ENCODE peak calls at places on chromosomes 4 and X, in four cellular contexts. One of them, this sample, is unnamed.

GRCh38 chrX:1384738-1385250 is 7.1 kb downstream of the SLC25A6 start:
- DNase-seq in GM12878: no peak
- DNase-seq in K562: peak
- DNase-seq in H1: no peak
- DNase-seq in this sample: peak

GRCh38 chr4:101014417-101014816 is 332.9 kb downstream of the PPP3CA start:
- DNase-seq in GM12878: peak
- DNase-seq in K562: no peak
- DNase-seq in H1: no peak
- DNase-seq in this sample: no peak

GRCh38 chr4:186936496-186937375 is 213.1 kb upstream of the FAT1 start:
- DNase-seq in GM12878: no peak
- DNase-seq in K562: no peak
- DNase-seq in H1: no peak
- DNase-seq in this sample: no peak

GRCh38 chr4:123807187-123807586 is 410.6 kb downstream of the SPRY1 start:
- DNase-seq in GM12878: no peak
- DNase-seq in K562: no peak
- DNase-seq in H1: no peak
- DNase-seq in this sample: no peak

GRCh38 chr4:185305979-185306442 is 89.7 kb downstream of the LRP2BP start:
- DNase-seq in GM12878: no peak
- DNase-seq in K562: no peak
- DNase-seq in H1: peak
- DNase-seq in this sample: no peak

GRCh38 chr4:10623862-10624261 is 60.7 kb downstream of the CLNK start:
- DNase-seq in GM12878: no peak
- DNase-seq in K562: no peak
- DNase-seq in H1: no peak
- DNase-seq in this sample: no peak

GRCh38 chr4:138062929-138063328 is 179.2 kb downstream of the SLC7A11 start:
- DNase-seq in GM12878: no peak
- DNase-seq in K562: no peak
- DNase-seq in H1: no peak
- DNase-seq in this sample: no peak

GRCh38 chr4:144371479-144371878 is 231.0 kb upstream of the GYPA start:
- DNase-seq in GM12878: no peak
- DNase-seq in K562: no peak
- DNase-seq in H1: no peak
- DNase-seq in this sample: no peak

GRCh38 chr4:82293304-82293703 is 80.5 kb downstream of the HNRNPD start:
- DNase-seq in GM12878: peak
- DNase-seq in K562: no peak
- DNase-seq in H1: no peak
- DNase-seq in this sample: no peak

GRCh38 chrX:11887175-11887574 is 129.1 kb downstream of the MSL3 start:
- DNase-seq in GM12878: no peak
- DNase-seq in K562: no peak
- DNase-seq in H1: no peak
- DNase-seq in this sample: no peak

GRCh38 chrX:11890843-11891514 is 132.9 kb downstream of the MSL3 start:
- DNase-seq in GM12878: no peak
- DNase-seq in K562: no peak
- DNase-seq in H1: no peak
- DNase-seq in this sample: no peak

GRCh38 chrX:11893933-11894710 is 136.1 kb downstream of the MSL3 start:
- DNase-seq in GM12878: no peak
- DNase-seq in K562: no peak
- DNase-seq in H1: no peak
- DNase-seq in this sample: no peak

GRCh38 chrX:11886745-11887144 is 128.7 kb downstream of the MSL3 start:
- DNase-seq in GM12878: no peak
- DNase-seq in K562: no peak
- DNase-seq in H1: no peak
- DNase-seq in this sample: no peak

GRCh38 chrX:11888421-11888820 is 130.4 kb downstream of the MSL3 start:
- DNase-seq in GM12878: no peak
- DNase-seq in K562: no peak
- DNase-seq in H1: no peak
- DNase-seq in this sample: no peak
- TF ChIP-seq NRF1 in GM12878: no peak
- TF ChIP-seq NRF1 in K562: no peak
- TF ChIP-seq NRF1 in H1: no peak
- TF ChIP-seq NRF1 in this sample: no peak

GRCh38 chr4:79198886-79199591 is 126.8 kb downstream of the NAA11 start:
- DNase-seq in GM12878: no peak
- DNase-seq in K562: peak
- DNase-seq in H1: no peak
- DNase-seq in this sample: no peak
- TF ChIP-seq NRF1 in GM12878: no peak
- TF ChIP-seq NRF1 in K562: no peak
- TF ChIP-seq NRF1 in H1: no peak
- TF ChIP-seq NRF1 in this sample: no peak

DNA sequence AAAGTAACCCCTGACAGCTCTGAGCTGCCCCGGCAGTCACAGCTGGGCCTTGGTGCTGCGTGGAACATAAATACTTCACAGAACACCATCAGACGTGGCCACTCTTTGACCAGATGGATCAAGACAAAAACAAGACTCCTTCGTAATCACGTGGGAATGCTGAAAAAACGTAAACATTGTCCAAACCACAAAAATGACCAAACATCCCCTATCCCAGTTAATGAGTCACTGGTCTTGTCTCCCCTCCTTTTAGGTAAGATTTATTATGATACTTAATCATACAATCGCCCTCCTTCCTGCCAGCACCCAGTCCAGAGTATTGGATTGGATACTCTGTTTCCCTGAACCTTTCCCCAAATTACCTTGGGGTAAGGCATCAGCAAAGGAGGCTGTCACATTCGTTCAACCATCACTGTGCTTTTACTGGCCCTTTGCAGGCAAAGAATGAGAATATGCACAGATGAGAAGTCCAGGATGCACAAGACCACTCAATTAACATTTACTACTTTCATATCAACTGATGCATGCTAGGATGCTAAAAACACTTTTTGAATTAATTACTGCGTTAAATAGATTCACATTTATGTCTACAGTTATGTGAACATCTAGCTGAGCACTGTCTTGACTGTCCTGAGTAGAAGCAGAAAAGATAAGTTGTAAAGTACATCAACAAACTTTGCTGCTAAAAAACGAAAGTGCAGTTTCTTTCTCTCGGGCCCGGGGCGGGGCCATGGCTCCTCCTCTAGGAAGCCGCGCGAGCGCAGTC is 502 bp upstream of the TCEANC start:
- DNase-seq in GM12878: no peak
- DNase-seq in K562: peak
- DNase-seq in H1: no peak
- DNase-seq in this sample: peak
- TF ChIP-seq NRF1 in GM12878: no peak
- TF ChIP-seq NRF1 in K562: no peak
- TF ChIP-seq NRF1 in H1: no peak
- TF ChIP-seq NRF1 in this sample: no peak

DNA sequence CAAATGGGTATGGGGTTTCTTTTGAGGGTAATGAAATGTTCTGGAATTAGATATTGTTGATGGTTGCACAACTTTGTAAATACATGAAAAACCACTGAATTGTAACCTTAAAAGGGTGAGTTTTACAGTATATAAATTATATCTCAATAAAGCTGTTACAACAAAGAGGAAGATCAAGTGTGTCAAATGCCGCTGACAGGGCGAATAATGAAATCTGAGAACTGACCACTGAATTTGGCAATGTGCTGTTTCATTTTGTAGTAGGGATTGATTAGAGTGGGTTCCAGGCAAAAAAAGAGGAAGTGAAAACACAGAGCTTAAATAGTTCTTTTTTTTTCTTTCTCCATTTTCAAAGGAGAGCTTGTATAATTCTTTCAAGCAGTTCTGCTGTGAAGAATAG is 161.1 kb upstream of the NAP1L5 start:
- DNase-seq in GM12878: peak
- DNase-seq in K562: no peak
- DNase-seq in H1: no peak
- DNase-seq in this sample: no peak
- TF ChIP-seq NRF1 in GM12878: no peak
- TF ChIP-seq NRF1 in K562: no peak
- TF ChIP-seq NRF1 in H1: no peak
- TF ChIP-seq NRF1 in this sample: no peak

GRCh38 chr4:7393491-7394183 is 41.1 kb downstream of the PSAPL1 start:
- DNase-seq in GM12878: no peak
- DNase-seq in K562: no peak
- DNase-seq in H1: no peak
- DNase-seq in this sample: peak

GRCh38 chr4:7394184-7394575 is 40.5 kb downstream of the PSAPL1 start:
- DNase-seq in GM12878: no peak
- DNase-seq in K562: no peak
- DNase-seq in H1: no peak
- DNase-seq in this sample: no peak

GRCh38 chr4:7390906-7391636 is 43.7 kb downstream of the PSAPL1 start:
- DNase-seq in GM12878: no peak
- DNase-seq in K562: no peak
- DNase-seq in H1: no peak
- DNase-seq in this sample: peak

GRCh38 chr4:7391637-7392437 is 42.9 kb downstream of the PSAPL1 start:
- DNase-seq in GM12878: no peak
- DNase-seq in K562: no peak
- DNase-seq in H1: no peak
- DNase-seq in this sample: peak

GRCh38 chr4:7392438-7393374 is 42.0 kb downstream of the PSAPL1 start:
- DNase-seq in GM12878: no peak
- DNase-seq in K562: no peak
- DNase-seq in H1: no peak
- DNase-seq in this sample: peak
- TF ChIP-seq NRF1 in GM12878: no peak
- TF ChIP-seq NRF1 in K562: no peak
- TF ChIP-seq NRF1 in H1: no peak
- TF ChIP-seq NRF1 in this sample: no peak

DNA sequence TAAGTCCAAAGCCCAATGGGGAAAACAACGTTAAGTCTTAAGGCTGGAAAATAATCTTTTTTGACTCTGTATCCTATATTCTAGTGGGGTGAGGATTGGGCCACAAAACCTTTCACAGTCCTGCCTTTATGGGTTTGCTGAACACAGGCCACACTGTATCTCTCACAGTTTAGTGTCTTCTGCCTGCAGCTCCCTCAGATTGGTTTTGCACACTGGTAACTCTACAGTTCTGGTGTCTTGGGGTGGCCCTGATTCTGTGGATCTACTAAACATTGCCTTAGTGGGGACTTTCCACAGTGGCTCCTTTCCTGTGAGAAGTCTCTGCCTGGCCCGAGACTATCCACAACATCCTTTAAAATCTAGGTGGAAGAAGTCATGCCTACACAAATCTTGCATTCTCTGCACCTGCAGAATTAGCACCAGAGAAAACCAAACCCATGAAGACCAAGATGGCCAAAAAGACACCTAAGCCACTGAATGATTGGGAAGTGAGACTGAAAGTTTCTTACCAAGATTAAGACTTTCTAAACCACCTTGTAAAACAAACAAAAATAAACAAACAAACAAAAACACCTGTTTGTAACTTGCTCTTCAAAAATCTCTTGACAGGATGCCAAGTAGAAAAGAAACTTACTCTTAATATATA is 150.4 kb upstream of the PCDH10 start:
- DNase-seq in GM12878: no peak
- DNase-seq in K562: no peak
- DNase-seq in H1: no peak
- DNase-seq in this sample: no peak
- TF ChIP-seq NRF1 in GM12878: no peak
- TF ChIP-seq NRF1 in K562: no peak
- TF ChIP-seq NRF1 in H1: no peak
- TF ChIP-seq NRF1 in this sample: no peak

GRCh38 chr4:55337944-55338343 is 8.1 kb upstream of the SRD5A3 start:
- DNase-seq in GM12878: no peak
- DNase-seq in K562: no peak
- DNase-seq in H1: no peak
- DNase-seq in this sample: no peak
- TF ChIP-seq NRF1 in GM12878: no peak
- TF ChIP-seq NRF1 in K562: no peak
- TF ChIP-seq NRF1 in H1: no peak
- TF ChIP-seq NRF1 in this sample: no peak